ENCODE peak calls at places on chromosomes 3 and 15, in nine cellular contexts. D is IMR-90, F is right cardiac atrium, M is small intestine, K is colonic mucosa, G is PC-9, E is heart left ventricle, B is heart right ventricle, L is ovary. X is an unnamed sample. For H3K4me1, the result is how much of the 10 kb centered on the place peaks cover.

GRCh38 chr3:106176734-106177133 is 307.9 kb upstream of the CBLB start:
- DNase-seq in D (peak), F (no peak), M (peak), K (no peak), G (no peak), E (no peak), B (no peak), L (no peak), X (no peak)

GRCh38 chr15:60154764-60155163 is 150.7 kb downstream of the FOXB1 start:
- DNase-seq in D (no peak), F (no peak), M (no peak), K (no peak), G (no peak), E (no peak), B (no peak), L (no peak), X (no peak)

GRCh38 chr15:99842071-99842470 is 108.8 kb upstream of the LYSMD4 start:
- DNase-seq in D (no peak), F (no peak), M (no peak), K (no peak), G (no peak), E (no peak), B (no peak), L (no peak), X (no peak)

GRCh38 chr3:182490601-182491485 is 302.5 kb upstream of the ATP11B start:
- DNase-seq in D (no peak), F (no peak), M (peak), K (peak), G (peak), E (no peak), B (no peak), L (no peak), X (no peak)

GRCh38 chr3:60752800-60753199 is 498.5 kb downstream of the FHIT start:
- DNase-seq in D (peak), F (no peak), M (no peak), K (no peak), G (no peak), E (no peak), B (no peak), L (no peak), X (no peak)

GRCh38 chr15:78991879-78992278 is 47.0 kb upstream of the CTSH start:
- DNase-seq in D (no peak), F (no peak), M (no peak), K (no peak), G (no peak), E (no peak), B (no peak), L (no peak), X (no peak)

GRCh38 chr3:23175361-23176073 is 27.6 kb upstream of the UBE2E2 start:
- DNase-seq in D (no peak), F (no peak), M (no peak), K (no peak), G (no peak), E (no peak), B (no peak), L (no peak), X (peak)

GRCh38 chr3:138187296-138188012 is at the start of gene ARMC8:
- DNase-seq in D (no peak), F (peak), M (peak), K (peak), G (peak), E (peak), B (no peak), L (peak), X (no peak)

GRCh38 chr15:70074380-70074779 is 23.3 kb downstream of the TLE3 start:
- DNase-seq in D (no peak), F (no peak), M (no peak), K (no peak), G (no peak), E (no peak), B (no peak), L (no peak), X (no peak)

GRCh38 chr3:62446337-62446940 is 73.1 kb upstream of the FEZF2 start:
- DNase-seq in D (no peak), F (no peak), M (no peak), K (no peak), G (no peak), E (no peak), B (no peak), L (no peak), X (no peak)

GRCh38 chr15:63553388-63553791 is 43.8 kb upstream of the FBXL22 start:
- DNase-seq in D (peak), F (no peak), M (peak), K (no peak), G (no peak), E (peak), B (peak), L (peak), X (peak)

GRCh38 chr15:97013491-97013890 is 683.0 kb downstream of the NR2F2 start:
- DNase-seq in D (no peak), F (no peak), M (no peak), K (no peak), G (no peak), E (no peak), B (no peak), L (no peak), X (no peak)

GRCh38 chr15:84872009-84872900 is 12.2 kb upstream of the SLC28A1 start:
- DNase-seq in D (no peak), F (no peak), M (no peak), K (no peak), G (no peak), E (no peak), B (no peak), L (no peak), X (no peak)

GRCh38 chr3:134366221-134366927 is 7.9 kb downstream of the AMOTL2 start:
- DNase-seq in D (no peak), F (no peak), M (no peak), K (peak), G (no peak), E (peak), B (peak), L (no peak), X (no peak)

GRCh38 chr3:126494204-126494603 is 18.5 kb upstream of the ZXDC start:
- DNase-seq in D (no peak), F (no peak), M (no peak), K (no peak), G (no peak), E (no peak), B (no peak), L (no peak), X (no peak)

GRCh38 chr15:91413142-91413541 is 313.1 kb downstream of the SV2B start:
- DNase-seq in D (peak), F (no peak), M (no peak), K (no peak), G (no peak), E (no peak), B (no peak), L (no peak), X (peak)

GRCh38 chr3:170563712-170564423 is 22.0 kb downstream of the SLC7A14 start:
- DNase-seq in D (peak), F (peak), M (no peak), K (no peak), G (no peak), E (no peak), B (no peak), L (no peak), X (no peak)

GRCh38 chr3:32685604-32686185 is 707 bp downstream of the CNOT10 start:
- DNase-seq in D (peak), F (no peak), M (no peak), K (no peak), G (no peak), E (no peak), B (no peak), L (no peak), X (no peak)

GRCh38 chr3:127691494-127691893 is 18.7 kb downstream of the ABTB1 start:
- DNase-seq in D (no peak), F (peak), M (no peak), K (no peak), G (no peak), E (no peak), B (no peak), L (no peak), X (no peak)

GRCh38 chr3:127689266-127689860 is 16.6 kb downstream of the ABTB1 start:
- DNase-seq in D (no peak), F (peak), M (no peak), K (no peak), G (no peak), E (no peak), B (no peak), L (peak), X (no peak)

GRCh38 chr3:127690106-127690505 is 17.4 kb downstream of the ABTB1 start:
- DNase-seq in D (peak), F (peak), M (no peak), K (no peak), G (peak), E (no peak), B (no peak), L (no peak), X (peak)

GRCh38 chr3:127691974-127692373 is 19.2 kb downstream of the ABTB1 start:
- DNase-seq in D (no peak), F (peak), M (no peak), K (no peak), G (no peak), E (no peak), B (no peak), L (no peak), X (no peak)

GRCh38 chr3:127690823-127691452 is 18.2 kb downstream of the ABTB1 start:
- DNase-seq in D (peak), F (peak), M (peak), K (no peak), G (peak), E (no peak), B (no peak), L (no peak), X (no peak)
- H3K4me1 ChIP-seq in D (under half), F (under half), M (under half), K (under half), G (under half), E (under half), B (half or more), L (under half), X (under half)

GRCh38 chr15:92636950-92637481 is 18.6 kb downstream of the FAM174B start:
- DNase-seq in D (no peak), F (no peak), M (peak), K (peak), G (peak), E (no peak), B (peak), L (no peak), X (no peak)
- H3K27ac ChIP-seq in D (no peak), F (no peak), M (no peak), K (peak), G (peak), E (no peak), B (no peak), L (no peak), X (no peak)

DNA sequence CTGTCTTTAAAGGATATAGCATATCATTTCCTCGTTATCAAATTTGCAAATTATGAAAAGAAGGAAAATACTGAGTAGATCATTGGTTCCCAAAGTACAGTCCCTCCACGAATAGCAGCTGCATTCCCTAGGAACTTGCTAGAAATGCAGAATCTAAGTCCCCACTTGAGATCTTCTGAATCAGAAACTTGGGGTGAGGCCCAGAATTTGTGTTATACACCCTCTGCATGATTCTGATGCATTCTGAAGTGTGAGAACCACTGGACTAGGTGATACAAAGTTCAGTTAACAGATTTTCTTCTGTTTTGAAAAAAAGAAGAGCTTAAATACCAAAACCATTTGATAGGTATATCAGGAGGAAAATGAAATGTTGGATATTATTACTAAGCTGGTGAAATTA is 77.1 kb downstream of the SLC25A26 start:
- DNase-seq in D (peak), F (no peak), M (no peak), K (no peak), G (no peak), E (peak), B (peak), L (no peak), X (no peak)
- H3K4me1 ChIP-seq in D (under half), F (under half), M (under half), K (under half), G (under half), E (under half), B (under half), L (under half), X (under half)

GRCh38 chr15:74937226-74937601 is 659 bp downstream of the COX5A start:
- DNase-seq in D (no peak), F (no peak), M (peak), K (no peak), G (no peak), E (no peak), B (no peak), L (no peak), X (no peak)

GRCh38 chr15:74933573-74933972 is 4.3 kb downstream of the COX5A start:
- DNase-seq in D (no peak), F (no peak), M (peak), K (peak), G (no peak), E (no peak), B (no peak), L (no peak), X (no peak)

DNA sequence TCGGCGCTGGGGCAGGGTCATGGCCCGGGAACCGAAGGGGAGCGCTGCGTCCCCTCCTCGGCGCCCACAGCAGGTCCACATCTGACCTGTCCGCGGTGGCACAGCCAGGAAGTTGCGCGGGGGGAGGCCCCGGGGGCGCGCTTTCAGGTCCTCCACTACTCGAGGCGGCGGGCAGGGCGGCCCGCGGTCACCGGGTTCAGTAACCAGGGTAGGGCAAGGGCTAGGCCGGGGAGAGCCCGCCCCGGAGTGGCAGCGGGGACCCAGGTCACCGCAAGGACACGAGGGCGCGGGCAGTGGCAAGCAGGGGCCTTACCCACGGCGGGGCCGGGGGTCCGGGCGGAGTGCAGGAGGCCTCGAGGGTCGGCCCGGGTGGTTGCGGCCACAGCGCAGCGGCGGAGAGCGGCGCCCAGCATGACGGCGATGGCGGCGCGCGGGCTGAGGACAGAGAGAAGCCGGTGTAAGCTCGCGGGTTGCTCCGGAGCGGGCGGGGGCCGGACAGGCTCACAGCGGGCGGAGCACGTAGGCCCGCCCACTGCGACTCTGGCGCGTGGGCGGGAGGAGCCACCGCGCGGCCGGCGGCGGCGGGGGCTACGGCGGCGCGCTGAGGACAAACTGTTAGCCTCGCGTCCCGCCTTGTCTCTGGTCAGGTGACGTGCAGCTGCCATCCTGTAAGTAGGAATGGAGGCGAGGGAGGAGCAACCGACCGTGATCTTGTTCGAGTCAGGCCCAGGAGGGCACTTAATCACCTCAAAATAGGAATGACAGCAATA is at the start of gene COX5A:
- DNase-seq in D (peak), F (peak), M (peak), K (peak), G (peak), E (peak), B (peak), L (peak), X (peak)
- H3K27ac ChIP-seq in D (peak), F (peak), M (peak), K (peak), G (peak), E (peak), B (peak), L (peak), X (peak)

DNA sequence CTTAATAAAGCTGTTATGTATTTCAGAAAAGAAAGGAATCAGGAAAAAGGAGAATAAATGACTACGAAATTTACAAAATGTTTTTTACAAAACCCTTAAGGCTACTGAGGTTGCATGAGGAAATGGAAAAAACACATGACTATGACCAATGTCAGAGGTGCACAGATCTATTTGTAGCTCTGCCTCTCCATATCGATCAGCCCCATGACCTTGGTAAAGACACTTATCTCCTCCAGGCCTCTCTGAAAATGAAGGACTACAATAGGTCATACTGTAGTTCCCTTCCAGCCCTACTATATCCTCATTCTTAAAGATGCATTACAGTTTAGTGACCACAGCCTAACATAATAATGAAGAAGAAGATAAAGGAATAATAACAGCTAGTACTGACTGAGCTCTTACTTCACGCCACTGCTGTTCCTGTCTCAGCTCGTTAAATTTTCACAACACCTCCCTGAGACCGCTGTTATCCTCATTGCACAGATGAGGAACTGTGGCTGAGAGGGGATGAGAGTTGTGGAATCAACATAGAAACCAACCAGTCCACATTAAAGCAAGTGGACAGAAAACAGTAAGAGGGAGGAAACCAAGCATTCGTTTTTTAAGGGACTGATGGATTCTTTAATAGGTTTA is 163.2 kb downstream of the MAGI1 start:
- DNase-seq in D (no peak), F (no peak), M (no peak), K (no peak), G (no peak), E (no peak), B (no peak), L (no peak), X (no peak)
- H3K4me1 ChIP-seq in D (under half), F (under half), M (under half), K (under half), G (under half), E (under half), B (under half), L (under half), X (under half)